ENCODE peak calls at places on chromosomes 3 and 15, in seven cellular contexts. K is Peyer's patch; E is tibial artery; J is mesendoderm; T is neural progenitor cell; M is tibial nerve; F is effector memory CD4-positive, alpha-beta T cell. C is an unnamed sample. For H3K36me3 and H3K27me3, the result is how much of the 10 kb centered on the place peaks cover.

GRCh38 chr15:81914734-81915234 is 131.0 kb downstream of the MEX3B start:
- DNase-seq in K (no peak), E (no peak), J (no peak), T (no peak), M (no peak), F (no peak), C (no peak)

GRCh38 chr3:16350041-16350952 is 85.3 kb downstream of the OXNAD1 start:
- DNase-seq in K (no peak), E (no peak), J (no peak), T (no peak), M (no peak), F (no peak), C (no peak)

GRCh38 chr3:89740881-89741177 is 633.4 kb downstream of the EPHA3 start:
- DNase-seq in K (no peak), E (no peak), J (no peak), T (no peak), M (no peak), F (no peak), C (no peak)

GRCh38 chr3:11739123-11739522 is 95.4 kb upstream of the VGLL4 start:
- DNase-seq in K (no peak), E (no peak), J (peak), T (no peak), M (no peak), F (no peak), C (no peak)

GRCh38 chr15:72135719-72136118 is 17.5 kb downstream of the SENP8 start:
- DNase-seq in K (no peak), E (no peak), J (no peak), T (no peak), M (no peak), F (no peak), C (no peak)

GRCh38 chr3:57682284-57682683 is 10.6 kb downstream of the DENND6A start:
- DNase-seq in K (no peak), E (no peak), J (no peak), T (no peak), M (no peak), F (no peak), C (no peak)

GRCh38 chr3:43906847-43907507 is 216.2 kb downstream of the ABHD5 start:
- DNase-seq in K (no peak), E (no peak), J (no peak), T (no peak), M (no peak), F (no peak), C (no peak)

GRCh38 chr3:125165189-125165947 is 47.2 kb downstream of the SLC12A8 start:
- DNase-seq in K (no peak), E (peak), J (peak), T (peak), M (no peak), F (no peak), C (peak)

GRCh38 chr15:68725736-68726135 is 95.0 kb downstream of the ANP32A start:
- DNase-seq in K (peak), E (peak), J (peak), T (no peak), M (no peak), F (no peak), C (peak)

GRCh38 chr3:156151824-156152428 is 31.5 kb downstream of the KCNAB1 start:
- DNase-seq in K (peak), E (peak), J (peak), T (peak), M (peak), F (peak), C (peak)

GRCh38 chr3:179544981-179545645 is 17.6 kb upstream of the ACTL6A start:
- DNase-seq in K (no peak), E (no peak), J (no peak), T (no peak), M (no peak), F (no peak), C (no peak)

GRCh38 chr3:132867956-132868355 is 145.7 kb upstream of the NPHP3 start:
- DNase-seq in K (no peak), E (no peak), J (no peak), T (no peak), M (no peak), F (no peak), C (no peak)

GRCh38 chr15:98347866-98348265 is 300.5 kb upstream of the IGF1R start:
- DNase-seq in K (no peak), E (no peak), J (no peak), T (no peak), M (no peak), F (no peak), C (no peak)

GRCh38 chr3:13548696-13549512 is at the start of gene FBLN2:
- DNase-seq in K (no peak), E (no peak), J (peak), T (peak), M (no peak), F (no peak), C (peak)

GRCh38 chr3:100893590-100893989 is 99.6 kb downstream of the ABI3BP start:
- DNase-seq in K (no peak), E (no peak), J (peak), T (peak), M (no peak), F (no peak), C (peak)

GRCh38 chr3:138374573-138375134 is 26.3 kb downstream of the MRAS start:
- DNase-seq in K (no peak), E (no peak), J (no peak), T (no peak), M (no peak), F (no peak), C (no peak)

GRCh38 chr3:182234881-182235280 is 523.2 kb downstream of the SOX2 start:
- DNase-seq in K (no peak), E (no peak), J (no peak), T (no peak), M (no peak), F (no peak), C (no peak)

GRCh38 chr3:141796436-141797166 is 33.4 kb downstream of the GRK7 start:
- DNase-seq in K (peak), E (no peak), J (peak), T (no peak), M (no peak), F (peak), C (no peak)

GRCh38 chr3:155701882-155702465 is 42.9 kb downstream of the PLCH1 start:
- DNase-seq in K (no peak), E (no peak), J (peak), T (peak), M (no peak), F (no peak), C (peak)

GRCh38 chr3:73563896-73564582 is 60.7 kb downstream of the PDZRN3 start:
- DNase-seq in K (no peak), E (no peak), J (no peak), T (no peak), M (no peak), F (no peak), C (no peak)

DNA sequence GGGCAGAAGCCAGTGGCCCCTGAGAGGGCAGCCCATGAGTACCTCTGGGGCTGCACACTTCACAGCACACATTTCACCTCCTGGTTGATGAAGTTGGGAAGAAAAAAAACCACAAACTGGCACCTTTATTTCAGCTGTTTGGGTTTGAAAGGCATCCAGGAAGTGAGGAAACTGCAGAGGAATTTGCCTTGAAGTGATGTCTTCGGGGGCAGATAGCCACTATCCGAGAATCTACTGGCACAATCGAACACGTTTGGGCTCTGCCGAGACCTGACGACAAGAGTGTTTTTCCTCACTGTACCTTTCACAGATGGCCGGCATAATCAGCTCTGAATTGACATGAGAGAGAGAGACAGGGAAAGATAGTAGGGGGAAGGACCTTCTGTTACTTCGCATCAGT is 59.7 kb downstream of the LRIG1 start:
- DNase-seq in K (no peak), E (no peak), J (peak), T (no peak), M (no peak), F (no peak), C (no peak)
- H3K4me3 ChIP-seq in K (no peak), E (no peak), J (no peak), T (no peak), M (no peak), F (no peak), C (no peak)

GRCh38 chr3:123939706-123940105 is 21.3 kb downstream of the CCDC14 start:
- DNase-seq in K (no peak), E (no peak), J (no peak), T (no peak), M (no peak), F (no peak), C (no peak)
- H3K36me3 ChIP-seq in K (under half), E (under half), J (under half), T (under half), M (under half), F (under half), C (under half)

GRCh38 chr15:85625431-85625830 is 169.3 kb downstream of the KLHL25 start:
- DNase-seq in K (no peak), E (no peak), J (no peak), T (no peak), M (no peak), F (no peak), C (no peak)
- H3K27me3 ChIP-seq in K (under half), E (under half), J (under half), T (under half), M (under half), F (under half), C (under half)

DNA sequence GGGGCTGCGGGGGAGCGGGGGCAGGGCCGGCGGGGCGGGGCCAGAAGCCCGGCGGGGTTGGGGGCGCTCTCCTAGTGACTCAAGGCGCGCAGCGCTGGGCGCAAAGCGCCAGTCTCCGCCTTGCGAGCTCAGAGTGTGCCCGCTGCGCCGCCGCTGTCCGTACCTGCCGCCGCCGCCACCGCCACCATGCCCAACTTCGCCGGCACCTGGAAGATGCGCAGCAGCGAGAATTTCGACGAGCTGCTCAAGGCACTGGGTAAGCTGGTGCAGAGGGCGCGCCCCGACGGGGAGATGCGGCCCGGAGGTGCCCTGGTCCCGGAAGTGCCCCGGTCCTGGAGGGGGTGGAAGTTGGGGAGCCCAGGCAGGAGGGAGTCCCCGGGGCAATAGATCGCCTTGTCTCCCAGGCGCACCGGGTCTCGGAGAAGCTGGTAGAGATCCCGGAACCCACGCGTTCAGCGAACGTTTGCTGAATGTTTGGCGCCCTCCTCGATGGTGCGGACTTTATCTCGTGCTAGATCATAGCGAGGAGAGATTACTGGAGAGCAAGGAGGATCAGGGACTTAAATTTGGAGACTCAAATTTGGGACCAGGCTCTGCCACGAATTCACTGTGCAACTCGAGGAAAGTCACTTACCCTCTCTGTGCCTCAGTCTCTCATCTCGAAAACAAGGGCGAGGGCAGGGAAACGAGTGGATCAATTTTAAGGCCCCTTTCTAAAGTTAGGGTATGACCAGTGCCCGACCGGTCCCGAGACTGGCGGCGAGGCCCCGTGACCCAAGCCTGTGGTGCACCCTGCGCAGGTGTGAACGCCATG is at the start of gene CRABP1:
- DNase-seq in K (no peak), E (no peak), J (peak), T (peak), M (no peak), F (no peak), C (peak)
- H3K4me3 ChIP-seq in K (no peak), E (no peak), J (peak), T (peak), M (no peak), F (no peak), C (peak)

C was measured in H7.